ENCODE peak calls at places on chromosomes 3 and 15, in nine cellular contexts. One of them, this sample, is unnamed.

GRCh38 chr15:95511680-95512079 is 818.8 kb upstream of the NR2F2 start:
- DNase-seq in A172: peak
- DNase-seq in amygdala: no peak
- DNase-seq in ureter: no peak
- DNase-seq in activated T-cell treated with anti-CD3 and anti-CD28 coated beads for 1 hour: no peak
- DNase-seq in cardiac muscle cell: no peak
- DNase-seq in fibroblast of pulmonary artery: peak
- DNase-seq in AG08395: peak
- DNase-seq in NCI-H345: no peak
- DNase-seq in this sample: no peak

GRCh38 chr15:23073890-23074631 is 34.7 kb upstream of the TUBGCP5 start:
- DNase-seq in A172: peak
- DNase-seq in amygdala: peak
- DNase-seq in ureter: no peak
- DNase-seq in activated T-cell treated with anti-CD3 and anti-CD28 coated beads for 1 hour: no peak
- DNase-seq in cardiac muscle cell: no peak
- DNase-seq in fibroblast of pulmonary artery: no peak
- DNase-seq in AG08395: no peak
- DNase-seq in NCI-H345: peak
- DNase-seq in this sample: no peak

GRCh38 chr3:108966773-108967172 is 13.1 kb upstream of the GUCA1C start:
- DNase-seq in A172: no peak
- DNase-seq in amygdala: no peak
- DNase-seq in ureter: no peak
- DNase-seq in activated T-cell treated with anti-CD3 and anti-CD28 coated beads for 1 hour: no peak
- DNase-seq in cardiac muscle cell: no peak
- DNase-seq in fibroblast of pulmonary artery: no peak
- DNase-seq in AG08395: no peak
- DNase-seq in NCI-H345: no peak
- DNase-seq in this sample: no peak

GRCh38 chr3:141114816-141115458 is 63.8 kb downstream of the SPSB4 start:
- DNase-seq in A172: no peak
- DNase-seq in amygdala: no peak
- DNase-seq in ureter: no peak
- DNase-seq in activated T-cell treated with anti-CD3 and anti-CD28 coated beads for 1 hour: no peak
- DNase-seq in cardiac muscle cell: peak
- DNase-seq in fibroblast of pulmonary artery: no peak
- DNase-seq in AG08395: no peak
- DNase-seq in NCI-H345: no peak
- DNase-seq in this sample: no peak

GRCh38 chr15:61155741-61156700 is 73.1 kb downstream of the RORA start:
- DNase-seq in A172: no peak
- DNase-seq in amygdala: no peak
- DNase-seq in ureter: no peak
- DNase-seq in activated T-cell treated with anti-CD3 and anti-CD28 coated beads for 1 hour: no peak
- DNase-seq in cardiac muscle cell: no peak
- DNase-seq in fibroblast of pulmonary artery: peak
- DNase-seq in AG08395: peak
- DNase-seq in NCI-H345: no peak
- DNase-seq in this sample: no peak

GRCh38 chr3:45595364-45596154 is 1.0 kb downstream of the LIMD1 start:
- DNase-seq in A172: no peak
- DNase-seq in amygdala: no peak
- DNase-seq in ureter: no peak
- DNase-seq in activated T-cell treated with anti-CD3 and anti-CD28 coated beads for 1 hour: no peak
- DNase-seq in cardiac muscle cell: no peak
- DNase-seq in fibroblast of pulmonary artery: no peak
- DNase-seq in AG08395: no peak
- DNase-seq in NCI-H345: no peak
- DNase-seq in this sample: peak

GRCh38 chr3:128311441-128311844 is 155.2 kb downstream of the DNAJB8 start:
- DNase-seq in A172: no peak
- DNase-seq in amygdala: no peak
- DNase-seq in ureter: peak
- DNase-seq in activated T-cell treated with anti-CD3 and anti-CD28 coated beads for 1 hour: no peak
- DNase-seq in cardiac muscle cell: peak
- DNase-seq in fibroblast of pulmonary artery: no peak
- DNase-seq in AG08395: no peak
- DNase-seq in NCI-H345: no peak
- DNase-seq in this sample: no peak

GRCh38 chr3:108603689-108604088 is 14.2 kb downstream of the DZIP3 start:
- DNase-seq in A172: no peak
- DNase-seq in amygdala: no peak
- DNase-seq in ureter: no peak
- DNase-seq in activated T-cell treated with anti-CD3 and anti-CD28 coated beads for 1 hour: no peak
- DNase-seq in cardiac muscle cell: no peak
- DNase-seq in fibroblast of pulmonary artery: no peak
- DNase-seq in AG08395: no peak
- DNase-seq in NCI-H345: no peak
- DNase-seq in this sample: no peak

GRCh38 chr3:128813003-128813564 is 66.3 kb upstream of the ACAD9 start:
- DNase-seq in A172: no peak
- DNase-seq in amygdala: no peak
- DNase-seq in ureter: no peak
- DNase-seq in activated T-cell treated with anti-CD3 and anti-CD28 coated beads for 1 hour: no peak
- DNase-seq in cardiac muscle cell: no peak
- DNase-seq in fibroblast of pulmonary artery: no peak
- DNase-seq in AG08395: no peak
- DNase-seq in NCI-H345: no peak
- DNase-seq in this sample: no peak

GRCh38 chr3:176293277-176293676 is 904.0 kb downstream of the TBL1XR1 start:
- DNase-seq in A172: no peak
- DNase-seq in amygdala: no peak
- DNase-seq in ureter: no peak
- DNase-seq in activated T-cell treated with anti-CD3 and anti-CD28 coated beads for 1 hour: no peak
- DNase-seq in cardiac muscle cell: no peak
- DNase-seq in fibroblast of pulmonary artery: no peak
- DNase-seq in AG08395: peak
- DNase-seq in NCI-H345: no peak
- DNase-seq in this sample: no peak

GRCh38 chr15:26773917-26774316 is 1.1 kb upstream of the GABRB3 start:
- DNase-seq in A172: no peak
- DNase-seq in amygdala: no peak
- DNase-seq in ureter: no peak
- DNase-seq in activated T-cell treated with anti-CD3 and anti-CD28 coated beads for 1 hour: no peak
- DNase-seq in cardiac muscle cell: peak
- DNase-seq in fibroblast of pulmonary artery: no peak
- DNase-seq in AG08395: no peak
- DNase-seq in NCI-H345: no peak
- DNase-seq in this sample: no peak

GRCh38 chr15:78035319-78035718 is 42.2 kb downstream of the TBC1D2B start:
- DNase-seq in A172: no peak
- DNase-seq in amygdala: no peak
- DNase-seq in ureter: peak
- DNase-seq in activated T-cell treated with anti-CD3 and anti-CD28 coated beads for 1 hour: no peak
- DNase-seq in cardiac muscle cell: peak
- DNase-seq in fibroblast of pulmonary artery: peak
- DNase-seq in AG08395: no peak
- DNase-seq in NCI-H345: no peak
- DNase-seq in this sample: peak

GRCh38 chr15:70033109-70033508 is 64.6 kb downstream of the TLE3 start:
- DNase-seq in A172: no peak
- DNase-seq in amygdala: no peak
- DNase-seq in ureter: no peak
- DNase-seq in activated T-cell treated with anti-CD3 and anti-CD28 coated beads for 1 hour: no peak
- DNase-seq in cardiac muscle cell: no peak
- DNase-seq in fibroblast of pulmonary artery: no peak
- DNase-seq in AG08395: no peak
- DNase-seq in NCI-H345: no peak
- DNase-seq in this sample: no peak

GRCh38 chr3:133137042-133137393 is 98.8 kb downstream of the TMEM108 start:
- DNase-seq in A172: no peak
- DNase-seq in amygdala: no peak
- DNase-seq in ureter: no peak
- DNase-seq in activated T-cell treated with anti-CD3 and anti-CD28 coated beads for 1 hour: no peak
- DNase-seq in cardiac muscle cell: no peak
- DNase-seq in fibroblast of pulmonary artery: no peak
- DNase-seq in AG08395: no peak
- DNase-seq in NCI-H345: no peak
- DNase-seq in this sample: no peak

GRCh38 chr15:44340410-44340809 is 51.9 kb downstream of the GOLM2 start:
- DNase-seq in A172: peak
- DNase-seq in amygdala: no peak
- DNase-seq in ureter: no peak
- DNase-seq in activated T-cell treated with anti-CD3 and anti-CD28 coated beads for 1 hour: no peak
- DNase-seq in cardiac muscle cell: no peak
- DNase-seq in fibroblast of pulmonary artery: peak
- DNase-seq in AG08395: peak
- DNase-seq in NCI-H345: no peak
- DNase-seq in this sample: no peak

GRCh38 chr3:112020653-112021052 is 13.9 kb upstream of the TMPRSS7 start:
- DNase-seq in A172: no peak
- DNase-seq in amygdala: no peak
- DNase-seq in ureter: no peak
- DNase-seq in activated T-cell treated with anti-CD3 and anti-CD28 coated beads for 1 hour: no peak
- DNase-seq in cardiac muscle cell: no peak
- DNase-seq in fibroblast of pulmonary artery: no peak
- DNase-seq in AG08395: no peak
- DNase-seq in NCI-H345: no peak
- DNase-seq in this sample: no peak

GRCh38 chr3:14718539-14718938 is 43.6 kb downstream of the C3orf20 start:
- DNase-seq in A172: no peak
- DNase-seq in amygdala: no peak
- DNase-seq in ureter: no peak
- DNase-seq in activated T-cell treated with anti-CD3 and anti-CD28 coated beads for 1 hour: no peak
- DNase-seq in cardiac muscle cell: no peak
- DNase-seq in fibroblast of pulmonary artery: no peak
- DNase-seq in AG08395: no peak
- DNase-seq in NCI-H345: no peak
- DNase-seq in this sample: no peak

GRCh38 chr15:83843511-83843910 is 189.6 kb downstream of the ADAMTSL3 start:
- DNase-seq in A172: no peak
- DNase-seq in amygdala: no peak
- DNase-seq in ureter: no peak
- DNase-seq in activated T-cell treated with anti-CD3 and anti-CD28 coated beads for 1 hour: no peak
- DNase-seq in cardiac muscle cell: no peak
- DNase-seq in fibroblast of pulmonary artery: peak
- DNase-seq in AG08395: peak
- DNase-seq in NCI-H345: no peak
- DNase-seq in this sample: no peak

GRCh38 chr15:74535388-74536084 is 5.5 kb upstream of the ARID3B start:
- DNase-seq in A172: no peak
- DNase-seq in amygdala: no peak
- DNase-seq in ureter: no peak
- DNase-seq in activated T-cell treated with anti-CD3 and anti-CD28 coated beads for 1 hour: no peak
- DNase-seq in cardiac muscle cell: no peak
- DNase-seq in fibroblast of pulmonary artery: no peak
- DNase-seq in AG08395: no peak
- DNase-seq in NCI-H345: no peak
- DNase-seq in this sample: no peak

GRCh38 chr15:71565006-71565405 is 245.3 kb upstream of the NR2E3 start:
- DNase-seq in A172: no peak
- DNase-seq in amygdala: no peak
- DNase-seq in ureter: no peak
- DNase-seq in activated T-cell treated with anti-CD3 and anti-CD28 coated beads for 1 hour: no peak
- DNase-seq in cardiac muscle cell: no peak
- DNase-seq in fibroblast of pulmonary artery: no peak
- DNase-seq in AG08395: no peak
- DNase-seq in NCI-H345: no peak
- DNase-seq in this sample: no peak

GRCh38 chr3:136962961-136963360 is 5.2 kb downstream of the IL20RB start:
- DNase-seq in A172: no peak
- DNase-seq in amygdala: no peak
- DNase-seq in ureter: no peak
- DNase-seq in activated T-cell treated with anti-CD3 and anti-CD28 coated beads for 1 hour: no peak
- DNase-seq in cardiac muscle cell: no peak
- DNase-seq in fibroblast of pulmonary artery: no peak
- DNase-seq in AG08395: no peak
- DNase-seq in NCI-H345: no peak
- DNase-seq in this sample: no peak